ENCODE peak calls at places on chromosome 9, in eight cellular contexts. One of them, this sample, is unnamed.
A peak's percentile ranks its signal among the peaks of the same experiment; 100 is the strongest.

GRCh38 chr9:108290839-108291585 is 564.8 kb downstream of the ACTL7B start:
- DNase-seq in foreskin fibroblast: peak; percentile 85
- DNase-seq in H7: no peak
- DNase-seq in endodermal cell: no peak
- DNase-seq in aorta: no peak
- DNase-seq in AG04450: no peak
- DNase-seq in HAP-1: no peak
- DNase-seq in cardiac muscle cell: no peak
- DNase-seq in this sample: no peak

GRCh38 chr9:4226331-4227250 is 73.3 kb downstream of the GLIS3 start:
- DNase-seq in foreskin fibroblast: no peak
- DNase-seq in H7: no peak
- DNase-seq in endodermal cell: no peak
- DNase-seq in aorta: no peak
- DNase-seq in AG04450: no peak
- DNase-seq in HAP-1: no peak
- DNase-seq in cardiac muscle cell: no peak
- DNase-seq in this sample: no peak

GRCh38 chr9:76200730-76201129 is 193.5 kb downstream of the RFK start:
- DNase-seq in foreskin fibroblast: no peak
- DNase-seq in H7: no peak
- DNase-seq in endodermal cell: no peak
- DNase-seq in aorta: no peak
- DNase-seq in AG04450: no peak
- DNase-seq in HAP-1: no peak
- DNase-seq in cardiac muscle cell: peak; percentile 73
- DNase-seq in this sample: no peak

GRCh38 chr9:106207298-106207697 is 513.0 kb downstream of the TMEM38B start:
- DNase-seq in foreskin fibroblast: no peak
- DNase-seq in H7: no peak
- DNase-seq in endodermal cell: no peak
- DNase-seq in aorta: no peak
- DNase-seq in AG04450: no peak
- DNase-seq in HAP-1: no peak
- DNase-seq in cardiac muscle cell: no peak
- DNase-seq in this sample: no peak

GRCh38 chr9:89470239-89470638 is 27.7 kb downstream of the SEMA4D start:
- DNase-seq in foreskin fibroblast: no peak
- DNase-seq in H7: no peak
- DNase-seq in endodermal cell: no peak
- DNase-seq in aorta: no peak
- DNase-seq in AG04450: no peak
- DNase-seq in HAP-1: peak; percentile 54
- DNase-seq in cardiac muscle cell: no peak
- DNase-seq in this sample: no peak

GRCh38 chr9:91422832-91423711 is 560 bp downstream of the NFIL3 start:
- DNase-seq in foreskin fibroblast: peak; percentile 54
- DNase-seq in H7: no peak
- DNase-seq in endodermal cell: peak; percentile 85
- DNase-seq in aorta: peak; percentile 85
- DNase-seq in AG04450: peak; percentile 48
- DNase-seq in HAP-1: peak; percentile 54
- DNase-seq in cardiac muscle cell: peak; percentile 74
- DNase-seq in this sample: peak; percentile 72

GRCh38 chr9:124256517-124257069 is 1.2 kb upstream of the NEK6 start:
- DNase-seq in foreskin fibroblast: peak; percentile 89
- DNase-seq in H7: peak; percentile 34
- DNase-seq in endodermal cell: peak; percentile 52
- DNase-seq in aorta: peak; percentile 48
- DNase-seq in AG04450: no peak
- DNase-seq in HAP-1: peak; percentile 59
- DNase-seq in cardiac muscle cell: no peak
- DNase-seq in this sample: peak; percentile 95

GRCh38 chr9:110575169-110575568 is 4.4 kb downstream of the SVEP1 start:
- DNase-seq in foreskin fibroblast: peak; percentile 28
- DNase-seq in H7: no peak
- DNase-seq in endodermal cell: no peak
- DNase-seq in aorta: peak; percentile 83
- DNase-seq in AG04450: no peak
- DNase-seq in HAP-1: no peak
- DNase-seq in cardiac muscle cell: no peak
- DNase-seq in this sample: no peak

GRCh38 chr9:113582698-113583200 is 119.2 kb downstream of the RGS3 start:
- DNase-seq in foreskin fibroblast: no peak
- DNase-seq in H7: no peak
- DNase-seq in endodermal cell: no peak
- DNase-seq in aorta: no peak
- DNase-seq in AG04450: no peak
- DNase-seq in HAP-1: no peak
- DNase-seq in cardiac muscle cell: no peak
- DNase-seq in this sample: no peak

GRCh38 chr9:126668058-126668457 is 54.3 kb downstream of the LMX1B start:
- DNase-seq in foreskin fibroblast: no peak
- DNase-seq in H7: no peak
- DNase-seq in endodermal cell: no peak
- DNase-seq in aorta: no peak
- DNase-seq in AG04450: no peak
- DNase-seq in HAP-1: no peak
- DNase-seq in cardiac muscle cell: no peak
- DNase-seq in this sample: no peak

GRCh38 chr9:128091144-128091543 is 23.1 kb downstream of the SLC25A25 start:
- DNase-seq in foreskin fibroblast: peak; percentile 90
- DNase-seq in H7: peak; percentile 93
- DNase-seq in endodermal cell: peak; percentile 92
- DNase-seq in aorta: peak; percentile 89
- DNase-seq in AG04450: peak; percentile 85
- DNase-seq in HAP-1: no peak
- DNase-seq in cardiac muscle cell: peak; percentile 84
- DNase-seq in this sample: peak; percentile 86

GRCh38 chr9:136283291-136284235 is 20.3 kb downstream of the CCDC187 start:
- DNase-seq in foreskin fibroblast: peak; percentile 42
- DNase-seq in H7: peak; percentile 98
- DNase-seq in endodermal cell: peak; percentile 96
- DNase-seq in aorta: peak; percentile 93
- DNase-seq in AG04450: peak; percentile 20
- DNase-seq in HAP-1: peak; percentile 49
- DNase-seq in cardiac muscle cell: peak; percentile 86
- DNase-seq in this sample: peak; percentile 9

GRCh38 chr9:71249729-71250317 is 128.4 kb upstream of the TRPM3 start:
- DNase-seq in foreskin fibroblast: peak; percentile 44
- DNase-seq in H7: peak; percentile 22
- DNase-seq in endodermal cell: peak; percentile 49
- DNase-seq in aorta: no peak
- DNase-seq in AG04450: peak; percentile 30
- DNase-seq in HAP-1: peak; percentile 91
- DNase-seq in cardiac muscle cell: peak; percentile 75
- DNase-seq in this sample: peak; percentile 27

GRCh38 chr9:137313326-137313920 is 11.4 kb upstream of the NRARP start:
- DNase-seq in foreskin fibroblast: no peak
- DNase-seq in H7: peak; percentile 63
- DNase-seq in endodermal cell: peak; percentile 53
- DNase-seq in aorta: peak; percentile 53
- DNase-seq in AG04450: no peak
- DNase-seq in HAP-1: no peak
- DNase-seq in cardiac muscle cell: no peak
- DNase-seq in this sample: no peak

GRCh38 chr9:131609116-131609830 is 64.0 kb downstream of the PRRT1B start:
- DNase-seq in foreskin fibroblast: peak; percentile 65
- DNase-seq in H7: no peak
- DNase-seq in endodermal cell: peak; percentile 60
- DNase-seq in aorta: no peak
- DNase-seq in AG04450: no peak
- DNase-seq in HAP-1: no peak
- DNase-seq in cardiac muscle cell: no peak
- DNase-seq in this sample: no peak

GRCh38 chr9:134327671-134328231 is 1.5 kb downstream of the RXRA start:
- DNase-seq in foreskin fibroblast: no peak
- DNase-seq in H7: peak; percentile 69
- DNase-seq in endodermal cell: no peak
- DNase-seq in aorta: peak; percentile 66
- DNase-seq in AG04450: no peak
- DNase-seq in HAP-1: no peak
- DNase-seq in cardiac muscle cell: no peak
- DNase-seq in this sample: no peak
- H3K4me3 ChIP-seq in foreskin fibroblast: peak overlapping the region; percentile 79
- H3K4me3 ChIP-seq in H7: peak overlapping the region; percentile 55
- H3K4me3 ChIP-seq in endodermal cell: peak overlapping the region; percentile 88
- H3K4me3 ChIP-seq in aorta: no peak overlapping the region
- H3K4me3 ChIP-seq in AG04450: peak overlapping the region; percentile 68
- H3K4me3 ChIP-seq in HAP-1: peak overlapping the region; percentile 54
- H3K4me3 ChIP-seq in cardiac muscle cell: peak overlapping the region; percentile 51
- H3K4me3 ChIP-seq in this sample: peak overlapping the region; percentile 79

GRCh38 chr9:25603106-25603505 is 75.1 kb downstream of the TUSC1 start:
- DNase-seq in foreskin fibroblast: no peak
- DNase-seq in H7: no peak
- DNase-seq in endodermal cell: no peak
- DNase-seq in aorta: no peak
- DNase-seq in AG04450: no peak
- DNase-seq in HAP-1: no peak
- DNase-seq in cardiac muscle cell: no peak
- DNase-seq in this sample: no peak
- H3K4me3 ChIP-seq in foreskin fibroblast: no peak overlapping the region
- H3K4me3 ChIP-seq in H7: no peak overlapping the region
- H3K4me3 ChIP-seq in endodermal cell: no peak overlapping the region
- H3K4me3 ChIP-seq in aorta: no peak overlapping the region
- H3K4me3 ChIP-seq in AG04450: no peak overlapping the region
- H3K4me3 ChIP-seq in HAP-1: no peak overlapping the region
- H3K4me3 ChIP-seq in cardiac muscle cell: no peak overlapping the region
- H3K4me3 ChIP-seq in this sample: no peak overlapping the region

GRCh38 chr9:93949694-93950449 is 5.3 kb downstream of the BARX1 start:
- DNase-seq in foreskin fibroblast: no peak
- DNase-seq in H7: peak; percentile 79
- DNase-seq in endodermal cell: peak; percentile 79
- DNase-seq in aorta: no peak
- DNase-seq in AG04450: no peak
- DNase-seq in HAP-1: no peak
- DNase-seq in cardiac muscle cell: no peak
- DNase-seq in this sample: no peak

GRCh38 chr9:93949073-93949693 is 6.0 kb downstream of the BARX1 start:
- DNase-seq in foreskin fibroblast: no peak
- DNase-seq in H7: no peak
- DNase-seq in endodermal cell: peak; percentile 85
- DNase-seq in aorta: no peak
- DNase-seq in AG04450: no peak
- DNase-seq in HAP-1: no peak
- DNase-seq in cardiac muscle cell: no peak
- DNase-seq in this sample: no peak

GRCh38 chr9:93951655-93952118 is 3.5 kb downstream of the BARX1 start:
- DNase-seq in foreskin fibroblast: no peak
- DNase-seq in H7: peak; percentile 77
- DNase-seq in endodermal cell: peak; percentile 76
- DNase-seq in aorta: no peak
- DNase-seq in AG04450: no peak
- DNase-seq in HAP-1: no peak
- DNase-seq in cardiac muscle cell: no peak
- DNase-seq in this sample: no peak

GRCh38 chr9:93952119-93952783 is 2.9 kb downstream of the BARX1 start:
- DNase-seq in foreskin fibroblast: no peak
- DNase-seq in H7: peak; percentile 71
- DNase-seq in endodermal cell: peak; percentile 65
- DNase-seq in aorta: no peak
- DNase-seq in AG04450: no peak
- DNase-seq in HAP-1: no peak
- DNase-seq in cardiac muscle cell: no peak
- DNase-seq in this sample: no peak

DNA sequence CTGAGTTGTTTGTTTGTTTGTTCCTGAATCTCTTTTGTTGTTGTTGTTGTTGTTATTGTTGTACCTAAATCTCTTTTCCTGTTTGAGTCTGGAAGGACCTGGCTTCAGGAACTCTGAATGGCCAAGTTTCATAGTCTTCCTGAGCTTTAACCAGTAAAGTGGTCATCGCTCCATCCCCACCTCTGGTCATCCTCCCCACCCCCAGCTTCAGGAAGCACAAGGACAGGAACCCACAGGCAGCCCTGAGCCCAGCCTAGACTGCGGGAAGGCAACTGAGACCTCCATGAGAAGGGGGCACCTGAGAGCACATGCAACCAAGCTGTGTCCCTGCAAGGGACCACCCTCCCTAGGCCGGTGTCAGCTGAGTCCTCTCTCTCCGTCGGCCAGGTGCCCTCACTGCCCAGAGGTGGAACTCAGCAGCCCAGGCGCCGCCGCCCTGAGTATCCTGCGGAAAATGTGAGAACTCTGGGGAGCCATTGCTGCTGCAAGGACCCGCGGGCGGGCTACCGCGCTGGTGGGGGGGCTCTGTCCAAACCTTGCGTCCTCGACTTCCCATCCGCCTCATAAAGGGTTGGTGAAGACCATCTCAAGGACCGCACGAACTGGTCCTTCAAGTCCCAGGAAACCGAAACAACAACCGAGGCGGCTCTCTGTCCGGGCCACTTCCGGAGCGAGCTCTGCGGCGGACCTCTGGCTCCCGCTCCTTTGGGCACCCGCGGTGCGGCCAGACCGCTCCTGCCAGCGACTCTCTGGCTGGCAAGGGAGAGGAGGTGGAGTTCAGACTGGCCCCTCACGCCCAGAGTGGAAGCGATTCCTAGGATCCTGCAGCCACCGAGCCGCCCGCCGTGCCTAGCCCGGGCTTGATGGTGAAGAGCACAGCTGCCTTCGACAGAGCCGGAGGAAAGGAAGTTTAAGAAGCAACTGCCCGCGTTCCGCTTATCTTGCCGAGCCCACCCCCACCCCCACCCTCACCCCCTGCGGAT is 4.2 kb downstream of the BARX1 start:
- DNase-seq in foreskin fibroblast: no peak
- DNase-seq in H7: peak; percentile 85
- DNase-seq in endodermal cell: peak; percentile 88
- DNase-seq in aorta: no peak
- DNase-seq in AG04450: no peak
- DNase-seq in HAP-1: no peak
- DNase-seq in cardiac muscle cell: no peak
- DNase-seq in this sample: no peak
- H3K4me3 ChIP-seq in foreskin fibroblast: peak overlapping the region; percentile 40
- H3K4me3 ChIP-seq in H7: peak overlapping the region; percentile 36
- H3K4me3 ChIP-seq in endodermal cell: peak overlapping the region; percentile 60
- H3K4me3 ChIP-seq in aorta: peak overlapping the region; percentile 18
- H3K4me3 ChIP-seq in AG04450: peak overlapping the region; percentile 55
- H3K4me3 ChIP-seq in HAP-1: no peak overlapping the region
- H3K4me3 ChIP-seq in cardiac muscle cell: no peak overlapping the region
- H3K4me3 ChIP-seq in this sample: peak overlapping the region; percentile 39

GRCh38 chr9:5510991-5511390 is 660 bp downstream of the PDCD1LG2 start:
- DNase-seq in foreskin fibroblast: peak; percentile 39
- DNase-seq in H7: no peak
- DNase-seq in endodermal cell: no peak
- DNase-seq in aorta: no peak
- DNase-seq in AG04450: no peak
- DNase-seq in HAP-1: no peak
- DNase-seq in cardiac muscle cell: no peak
- DNase-seq in this sample: no peak
- H3K4me3 ChIP-seq in foreskin fibroblast: peak overlapping the region; percentile 48
- H3K4me3 ChIP-seq in H7: no peak overlapping the region
- H3K4me3 ChIP-seq in endodermal cell: no peak overlapping the region
- H3K4me3 ChIP-seq in aorta: no peak overlapping the region
- H3K4me3 ChIP-seq in AG04450: peak overlapping the region; percentile 58
- H3K4me3 ChIP-seq in HAP-1: no peak overlapping the region
- H3K4me3 ChIP-seq in cardiac muscle cell: no peak overlapping the region
- H3K4me3 ChIP-seq in this sample: peak overlapping the region; percentile 47

GRCh38 chr9:134488251-134488900 is 153.2 kb upstream of the COL5A1 start:
- DNase-seq in foreskin fibroblast: peak; percentile 50
- DNase-seq in H7: no peak
- DNase-seq in endodermal cell: no peak
- DNase-seq in aorta: peak; percentile 88
- DNase-seq in AG04450: no peak
- DNase-seq in HAP-1: no peak
- DNase-seq in cardiac muscle cell: no peak
- DNase-seq in this sample: no peak
- H3K4me3 ChIP-seq in foreskin fibroblast: no peak overlapping the region
- H3K4me3 ChIP-seq in H7: no peak overlapping the region
- H3K4me3 ChIP-seq in endodermal cell: no peak overlapping the region
- H3K4me3 ChIP-seq in aorta: no peak overlapping the region
- H3K4me3 ChIP-seq in AG04450: no peak overlapping the region
- H3K4me3 ChIP-seq in HAP-1: no peak overlapping the region
- H3K4me3 ChIP-seq in cardiac muscle cell: no peak overlapping the region
- H3K4me3 ChIP-seq in this sample: no peak overlapping the region

GRCh38 chr9:129556576-129557191 is 64.2 kb downstream of the C9orf50 start:
- DNase-seq in foreskin fibroblast: no peak
- DNase-seq in H7: peak; percentile 52
- DNase-seq in endodermal cell: peak; percentile 73
- DNase-seq in aorta: no peak
- DNase-seq in AG04450: no peak
- DNase-seq in HAP-1: no peak
- DNase-seq in cardiac muscle cell: no peak
- DNase-seq in this sample: no peak
- H3K4me3 ChIP-seq in foreskin fibroblast: no peak overlapping the region
- H3K4me3 ChIP-seq in H7: no peak overlapping the region
- H3K4me3 ChIP-seq in endodermal cell: peak overlapping the region; percentile 67
- H3K4me3 ChIP-seq in aorta: no peak overlapping the region
- H3K4me3 ChIP-seq in AG04450: no peak overlapping the region
- H3K4me3 ChIP-seq in HAP-1: no peak overlapping the region
- H3K4me3 ChIP-seq in cardiac muscle cell: no peak overlapping the region
- H3K4me3 ChIP-seq in this sample: no peak overlapping the region

This sample was measured in skeletal muscle cell.